ENCODE peak calls at places on chromosomes 6 and 20, in nine cellular contexts. One of them, this sample, is unnamed.

GRCh38 chr6:150967910-150968309 is 102.4 kb downstream of the MTHFD1L start:
- DNase-seq in left lobe of liver: no peak
- DNase-seq in stimulated activated CD8-positive, alpha-beta memory T cell treated with anti-CD3 and anti-CD28 coated beads, Interleukin-4, amount 100 ng/mL, for 1 hour: no peak
- DNase-seq in A673: no peak
- DNase-seq in stromal cell of bone marrow: no peak
- DNase-seq in fibroblast of pulmonary artery: no peak
- DNase-seq in GM13977: no peak
- DNase-seq in heart right ventricle: no peak
- DNase-seq in fibroblast of the aortic adventitia: no peak
- DNase-seq in this sample: no peak

GRCh38 chr20:17558154-17558940 is 11.5 kb upstream of the DSTN start:
- DNase-seq in left lobe of liver: no peak
- DNase-seq in stimulated activated CD8-positive, alpha-beta memory T cell treated with anti-CD3 and anti-CD28 coated beads, Interleukin-4, amount 100 ng/mL, for 1 hour: no peak
- DNase-seq in A673: peak; percentile 86
- DNase-seq in stromal cell of bone marrow: peak; percentile 94
- DNase-seq in fibroblast of pulmonary artery: peak; percentile 93
- DNase-seq in GM13977: no peak
- DNase-seq in heart right ventricle: no peak
- DNase-seq in fibroblast of the aortic adventitia: peak; percentile 93
- DNase-seq in this sample: no peak

GRCh38 chr6:2563635-2564034 is 187.1 kb downstream of the MYLK4 start:
- DNase-seq in left lobe of liver: no peak
- DNase-seq in stimulated activated CD8-positive, alpha-beta memory T cell treated with anti-CD3 and anti-CD28 coated beads, Interleukin-4, amount 100 ng/mL, for 1 hour: no peak
- DNase-seq in A673: no peak
- DNase-seq in stromal cell of bone marrow: peak; percentile 43
- DNase-seq in fibroblast of pulmonary artery: no peak
- DNase-seq in GM13977: peak; percentile 65
- DNase-seq in heart right ventricle: no peak
- DNase-seq in fibroblast of the aortic adventitia: peak; percentile 28
- DNase-seq in this sample: no peak

GRCh38 chr6:7991992-7992815 is 72.0 kb downstream of the BLOC1S5 start:
- DNase-seq in left lobe of liver: no peak
- DNase-seq in stimulated activated CD8-positive, alpha-beta memory T cell treated with anti-CD3 and anti-CD28 coated beads, Interleukin-4, amount 100 ng/mL, for 1 hour: no peak
- DNase-seq in A673: peak; percentile 60
- DNase-seq in stromal cell of bone marrow: peak; percentile 69
- DNase-seq in fibroblast of pulmonary artery: peak; percentile 96
- DNase-seq in GM13977: peak; percentile 78
- DNase-seq in heart right ventricle: no peak
- DNase-seq in fibroblast of the aortic adventitia: peak; percentile 99
- DNase-seq in this sample: no peak

GRCh38 chr6:44122821-44123220 is 4.4 kb downstream of the MRPL14 start:
- DNase-seq in left lobe of liver: no peak
- DNase-seq in stimulated activated CD8-positive, alpha-beta memory T cell treated with anti-CD3 and anti-CD28 coated beads, Interleukin-4, amount 100 ng/mL, for 1 hour: no peak
- DNase-seq in A673: no peak
- DNase-seq in stromal cell of bone marrow: no peak
- DNase-seq in fibroblast of pulmonary artery: peak; percentile 64
- DNase-seq in GM13977: no peak
- DNase-seq in heart right ventricle: no peak
- DNase-seq in fibroblast of the aortic adventitia: peak; percentile 52
- DNase-seq in this sample: peak; percentile 23

GRCh38 chr20:53829706-53830521 is 236.3 kb upstream of the ZNF217 start:
- DNase-seq in left lobe of liver: peak; percentile 58
- DNase-seq in stimulated activated CD8-positive, alpha-beta memory T cell treated with anti-CD3 and anti-CD28 coated beads, Interleukin-4, amount 100 ng/mL, for 1 hour: no peak
- DNase-seq in A673: peak; percentile 98
- DNase-seq in stromal cell of bone marrow: no peak
- DNase-seq in fibroblast of pulmonary artery: peak; percentile 52
- DNase-seq in GM13977: no peak
- DNase-seq in heart right ventricle: no peak
- DNase-seq in fibroblast of the aortic adventitia: peak; percentile 62
- DNase-seq in this sample: peak; percentile 19

GRCh38 chr6:98547634-98548033 is 286.7 kb upstream of the POU3F2 start:
- DNase-seq in left lobe of liver: no peak
- DNase-seq in stimulated activated CD8-positive, alpha-beta memory T cell treated with anti-CD3 and anti-CD28 coated beads, Interleukin-4, amount 100 ng/mL, for 1 hour: no peak
- DNase-seq in A673: no peak
- DNase-seq in stromal cell of bone marrow: no peak
- DNase-seq in fibroblast of pulmonary artery: no peak
- DNase-seq in GM13977: no peak
- DNase-seq in heart right ventricle: no peak
- DNase-seq in fibroblast of the aortic adventitia: no peak
- DNase-seq in this sample: no peak

GRCh38 chr20:10177326-10177725 is 41.3 kb upstream of the SNAP25 start:
- DNase-seq in left lobe of liver: no peak
- DNase-seq in stimulated activated CD8-positive, alpha-beta memory T cell treated with anti-CD3 and anti-CD28 coated beads, Interleukin-4, amount 100 ng/mL, for 1 hour: no peak
- DNase-seq in A673: no peak
- DNase-seq in stromal cell of bone marrow: no peak
- DNase-seq in fibroblast of pulmonary artery: no peak
- DNase-seq in GM13977: no peak
- DNase-seq in heart right ventricle: no peak
- DNase-seq in fibroblast of the aortic adventitia: no peak
- DNase-seq in this sample: no peak